ENCODE peak calls at places on chromosomes 2 and 18, in four cellular contexts. One of them, this sample, is unnamed.

GRCh38 chr2:151943461-151943860 is 115.2 kb upstream of the ARL5A start:
- DNase-seq in CD8-positive, alpha-beta T cell: no peak
- DNase-seq in tibial nerve: no peak
- DNase-seq in naive thymus-derived CD4-positive, alpha-beta T cell: no peak
- DNase-seq in this sample: no peak

GRCh38 chr2:240126731-240127130 is 9.4 kb downstream of the COPS9 start:
- DNase-seq in naive thymus-derived CD4-positive, alpha-beta T cell: no peak
- DNase-seq in tibial nerve: no peak
- DNase-seq in CD8-positive, alpha-beta T cell: no peak
- DNase-seq in this sample: peak

GRCh38 chr2:88658890-88659881 is 31.9 kb upstream of the EIF2AK3 start:
- DNase-seq in tibial nerve: peak
- DNase-seq in CD8-positive, alpha-beta T cell: no peak
- DNase-seq in naive thymus-derived CD4-positive, alpha-beta T cell: no peak
- DNase-seq in this sample: no peak

GRCh38 chr18:24553886-24554285 is 93.4 kb downstream of the HRH4 start:
- DNase-seq in tibial nerve: no peak
- DNase-seq in naive thymus-derived CD4-positive, alpha-beta T cell: no peak
- DNase-seq in CD8-positive, alpha-beta T cell: no peak
- DNase-seq in this sample: no peak

GRCh38 chr2:128681351-128681906 is 362.8 kb upstream of the HS6ST1 start:
- DNase-seq in naive thymus-derived CD4-positive, alpha-beta T cell: no peak
- DNase-seq in tibial nerve: no peak
- DNase-seq in CD8-positive, alpha-beta T cell: no peak
- DNase-seq in this sample: no peak

GRCh38 chr2:85557130-85557529 is 4.2 kb downstream of the GGCX start:
- DNase-seq in tibial nerve: no peak
- DNase-seq in CD8-positive, alpha-beta T cell: no peak
- DNase-seq in naive thymus-derived CD4-positive, alpha-beta T cell: no peak
- DNase-seq in this sample: no peak

GRCh38 chr2:203713381-203713780 is 6.9 kb downstream of the CD28 start:
- DNase-seq in CD8-positive, alpha-beta T cell: no peak
- DNase-seq in naive thymus-derived CD4-positive, alpha-beta T cell: no peak
- DNase-seq in tibial nerve: no peak
- DNase-seq in this sample: no peak

GRCh38 chr2:217054791-217055190 is 194.9 kb upstream of the TNP1 start:
- DNase-seq in CD8-positive, alpha-beta T cell: no peak
- DNase-seq in naive thymus-derived CD4-positive, alpha-beta T cell: no peak
- DNase-seq in tibial nerve: no peak
- DNase-seq in this sample: no peak

GRCh38 chr2:479505-480161 is 191.7 kb upstream of the ALKAL2 start:
- DNase-seq in CD8-positive, alpha-beta T cell: no peak
- DNase-seq in tibial nerve: no peak
- DNase-seq in naive thymus-derived CD4-positive, alpha-beta T cell: no peak
- DNase-seq in this sample: peak

GRCh38 chr2:118580107-118580506 is 267.3 kb downstream of the EN1 start:
- DNase-seq in CD8-positive, alpha-beta T cell: no peak
- DNase-seq in naive thymus-derived CD4-positive, alpha-beta T cell: no peak
- DNase-seq in tibial nerve: no peak
- DNase-seq in this sample: no peak

GRCh38 chr2:171083426-171083825 is 77.3 kb downstream of the TLK1 start:
- DNase-seq in naive thymus-derived CD4-positive, alpha-beta T cell: no peak
- DNase-seq in tibial nerve: no peak
- DNase-seq in CD8-positive, alpha-beta T cell: no peak
- DNase-seq in this sample: no peak
- H3K27ac ChIP-seq in naive thymus-derived CD4-positive, alpha-beta T cell: peak
- H3K27ac ChIP-seq in tibial nerve: no peak
- H3K27ac ChIP-seq in CD8-positive, alpha-beta T cell: no peak
- H3K27ac ChIP-seq in this sample: no peak

GRCh38 chr2:238684362-238685326 is 163.2 kb upstream of the TWIST2 start:
- DNase-seq in naive thymus-derived CD4-positive, alpha-beta T cell: no peak
- DNase-seq in CD8-positive, alpha-beta T cell: no peak
- DNase-seq in tibial nerve: peak
- DNase-seq in this sample: peak
- H3K4me3 ChIP-seq in naive thymus-derived CD4-positive, alpha-beta T cell: no peak
- H3K4me3 ChIP-seq in CD8-positive, alpha-beta T cell: no peak
- H3K4me3 ChIP-seq in tibial nerve: no peak
- H3K4me3 ChIP-seq in this sample: no peak

GRCh38 chr2:69784228-69784627 is 42.3 kb downstream of the ANXA4 start:
- DNase-seq in tibial nerve: no peak
- DNase-seq in naive thymus-derived CD4-positive, alpha-beta T cell: no peak
- DNase-seq in CD8-positive, alpha-beta T cell: no peak
- DNase-seq in this sample: no peak

GRCh38 chr2:69786105-69786504 is 43.4 kb upstream of the GMCL1 start:
- DNase-seq in naive thymus-derived CD4-positive, alpha-beta T cell: no peak
- DNase-seq in tibial nerve: no peak
- DNase-seq in CD8-positive, alpha-beta T cell: no peak
- DNase-seq in this sample: no peak

GRCh38 chr2:69789129-69789528 is 40.3 kb upstream of the GMCL1 start:
- DNase-seq in tibial nerve: no peak
- DNase-seq in naive thymus-derived CD4-positive, alpha-beta T cell: no peak
- DNase-seq in CD8-positive, alpha-beta T cell: no peak
- DNase-seq in this sample: peak

GRCh38 chr2:69781321-69782248 is 39.7 kb downstream of the ANXA4 start:
- DNase-seq in naive thymus-derived CD4-positive, alpha-beta T cell: no peak
- DNase-seq in CD8-positive, alpha-beta T cell: no peak
- DNase-seq in tibial nerve: no peak
- DNase-seq in this sample: no peak

DNA sequence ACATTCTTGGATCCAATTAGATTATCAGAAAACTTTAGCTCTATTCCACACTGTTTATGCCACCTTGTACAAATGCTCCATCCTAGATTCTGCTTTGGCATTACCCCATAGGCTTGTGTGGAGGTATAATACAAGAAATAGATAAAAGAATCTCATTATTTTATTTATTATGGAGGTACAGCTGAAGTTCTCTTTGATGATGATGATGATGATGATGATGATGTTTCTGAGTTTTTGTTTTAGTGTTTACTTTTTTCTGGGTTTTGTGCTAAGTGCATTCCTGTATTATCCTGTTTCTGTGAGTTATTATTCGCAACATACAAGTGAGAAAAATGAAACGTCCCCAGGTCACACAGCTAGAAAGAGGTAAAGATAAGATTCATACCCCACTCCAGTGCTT is 43.4 kb downstream of the ANXA4 start:
- DNase-seq in CD8-positive, alpha-beta T cell: no peak
- DNase-seq in tibial nerve: no peak
- DNase-seq in naive thymus-derived CD4-positive, alpha-beta T cell: no peak
- DNase-seq in this sample: no peak
- H3K27ac ChIP-seq in CD8-positive, alpha-beta T cell: no peak
- H3K27ac ChIP-seq in tibial nerve: no peak
- H3K27ac ChIP-seq in naive thymus-derived CD4-positive, alpha-beta T cell: no peak
- H3K27ac ChIP-seq in this sample: no peak

GRCh38 chr2:113213061-113213930 is 39.5 kb downstream of the PSD4 start:
- DNase-seq in tibial nerve: no peak
- DNase-seq in naive thymus-derived CD4-positive, alpha-beta T cell: no peak
- DNase-seq in CD8-positive, alpha-beta T cell: no peak
- DNase-seq in this sample: peak

GRCh38 chr2:113211226-113212105 is 37.7 kb downstream of the PSD4 start:
- DNase-seq in naive thymus-derived CD4-positive, alpha-beta T cell: no peak
- DNase-seq in CD8-positive, alpha-beta T cell: no peak
- DNase-seq in tibial nerve: peak
- DNase-seq in this sample: peak

GRCh38 chr2:113212245-113213060 is 38.7 kb downstream of the PSD4 start:
- DNase-seq in naive thymus-derived CD4-positive, alpha-beta T cell: no peak
- DNase-seq in tibial nerve: peak
- DNase-seq in CD8-positive, alpha-beta T cell: no peak
- DNase-seq in this sample: peak

GRCh38 chr2:113216321-113216720 is 42.5 kb downstream of the PSD4 start:
- DNase-seq in tibial nerve: no peak
- DNase-seq in naive thymus-derived CD4-positive, alpha-beta T cell: no peak
- DNase-seq in CD8-positive, alpha-beta T cell: no peak
- DNase-seq in this sample: peak

GRCh38 chr2:113214141-113214540 is 40.4 kb downstream of the PSD4 start:
- DNase-seq in naive thymus-derived CD4-positive, alpha-beta T cell: no peak
- DNase-seq in CD8-positive, alpha-beta T cell: no peak
- DNase-seq in tibial nerve: no peak
- DNase-seq in this sample: peak
- H3K4me3 ChIP-seq in naive thymus-derived CD4-positive, alpha-beta T cell: no peak
- H3K4me3 ChIP-seq in CD8-positive, alpha-beta T cell: no peak
- H3K4me3 ChIP-seq in tibial nerve: no peak
- H3K4me3 ChIP-seq in this sample: no peak

DNA sequence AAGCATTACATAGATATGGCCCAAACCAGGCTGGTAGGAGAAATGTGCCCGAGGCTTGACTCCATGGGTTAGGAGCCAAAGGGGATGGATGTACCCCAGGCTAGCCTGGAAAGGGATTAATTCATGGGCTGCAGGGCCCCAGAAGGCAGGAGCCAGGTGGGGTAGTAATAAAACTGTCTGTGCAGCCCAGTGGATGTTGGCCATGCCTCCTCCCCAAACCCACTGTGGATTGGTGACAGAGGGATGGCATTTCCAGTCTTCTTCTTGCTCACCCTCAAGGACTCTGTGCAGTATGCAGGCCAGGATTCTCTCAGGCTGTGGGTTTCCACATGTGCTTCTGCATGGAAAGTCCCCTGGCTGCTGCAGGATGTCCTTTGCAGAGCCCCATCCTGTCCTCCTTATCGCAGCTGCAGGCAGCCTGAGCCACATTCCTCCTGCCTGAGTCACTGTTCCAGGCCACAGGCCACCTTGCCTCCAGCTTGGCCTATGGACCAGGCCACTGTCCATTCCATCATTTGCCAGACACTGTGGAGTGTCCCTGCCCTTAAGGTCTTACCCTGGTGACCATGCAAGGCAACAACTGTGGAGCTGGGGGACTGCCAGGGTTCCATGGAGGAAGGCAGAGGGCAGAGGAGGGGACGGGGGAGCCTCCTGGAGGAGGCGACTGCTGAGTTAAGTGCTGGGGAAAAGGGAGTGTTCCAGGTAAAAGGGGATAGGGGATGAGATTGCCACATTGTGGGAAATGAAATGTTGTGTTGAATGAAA is 38.9 kb downstream of the INO80C start:
- DNase-seq in tibial nerve: no peak
- DNase-seq in naive thymus-derived CD4-positive, alpha-beta T cell: no peak
- DNase-seq in CD8-positive, alpha-beta T cell: no peak
- DNase-seq in this sample: no peak
- H3K27ac ChIP-seq in tibial nerve: no peak
- H3K27ac ChIP-seq in naive thymus-derived CD4-positive, alpha-beta T cell: no peak
- H3K27ac ChIP-seq in CD8-positive, alpha-beta T cell: no peak
- H3K27ac ChIP-seq in this sample: peak

DNA sequence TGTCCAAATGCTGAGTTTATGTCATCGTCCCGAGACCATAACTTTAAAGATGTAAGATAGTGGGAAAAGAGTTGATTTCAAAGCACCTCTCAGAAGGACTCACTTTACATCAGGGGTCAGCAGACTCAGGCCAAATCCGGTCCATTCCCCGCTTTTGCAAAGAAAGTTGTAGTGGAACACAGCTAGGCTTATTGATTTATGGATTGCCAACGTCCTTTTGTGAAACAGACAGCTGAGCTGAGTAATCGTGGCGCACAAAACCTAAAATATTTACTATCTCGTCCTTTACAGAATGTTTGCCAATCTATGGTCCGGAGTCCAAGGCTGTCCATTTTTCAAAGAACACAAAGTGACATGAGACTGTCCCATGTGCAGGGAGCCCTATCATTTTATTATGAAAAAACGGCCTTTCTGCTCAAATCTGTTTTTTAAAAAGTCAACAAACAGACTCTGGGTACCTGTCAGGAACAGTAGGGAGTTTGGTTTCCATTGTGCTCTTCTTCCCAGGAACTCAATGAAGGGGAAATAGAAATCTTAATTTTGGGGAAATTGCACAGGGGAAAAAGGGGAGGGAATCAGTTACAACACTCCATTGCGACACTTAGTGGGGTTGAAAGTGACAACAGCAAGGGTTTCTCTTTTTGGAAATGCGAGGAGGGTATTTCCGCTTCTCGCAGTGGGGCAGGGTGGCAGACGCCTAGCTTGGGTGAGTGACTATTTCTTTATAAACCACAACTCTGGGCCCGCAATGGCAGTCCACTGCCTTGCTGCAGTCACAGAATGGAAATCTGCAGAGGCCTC is at the start of gene IL1RN:
- DNase-seq in tibial nerve: peak
- DNase-seq in naive thymus-derived CD4-positive, alpha-beta T cell: no peak
- DNase-seq in CD8-positive, alpha-beta T cell: no peak
- DNase-seq in this sample: no peak
- H3K4me3 ChIP-seq in tibial nerve: no peak
- H3K4me3 ChIP-seq in naive thymus-derived CD4-positive, alpha-beta T cell: no peak
- H3K4me3 ChIP-seq in CD8-positive, alpha-beta T cell: no peak
- H3K4me3 ChIP-seq in this sample: no peak

This sample was measured in osteoblast.